ENCODE peak calls at places on chromosomes 3 and 15, in ten cellular contexts. One of them, this sample, is unnamed.

GRCh38 chr15:95567686-95568085 is 762.8 kb upstream of the NR2F2 start:
- DNase-seq in AG04450: no peak
- DNase-seq in bronchial epithelial cell: no peak
- DNase-seq in hepatic stellate cell: no peak
- DNase-seq in esophagus squamous epithelium: no peak
- DNase-seq in M059J: no peak
- DNase-seq in T-helper 1 cell: no peak
- DNase-seq in foreskin keratinocyte: no peak
- DNase-seq in NCI-H748 treated with DMSO at 0.1 percent for 48 hours: no peak
- DNase-seq in stimulated activated CD8-positive, alpha-beta memory T cell treated with anti-CD3 and anti-CD28 coated beads, Interleukin-15, amount 100 ng/mL, for 1 hour: no peak
- DNase-seq in this sample: no peak

GRCh38 chr15:70094690-70095311 is 2.9 kb downstream of the TLE3 start:
- DNase-seq in AG04450: no peak
- DNase-seq in bronchial epithelial cell: no peak
- DNase-seq in hepatic stellate cell: no peak
- DNase-seq in esophagus squamous epithelium: no peak
- DNase-seq in M059J: no peak
- DNase-seq in T-helper 1 cell: no peak
- DNase-seq in foreskin keratinocyte: no peak
- DNase-seq in NCI-H748 treated with DMSO at 0.1 percent for 48 hours: peak
- DNase-seq in stimulated activated CD8-positive, alpha-beta memory T cell treated with anti-CD3 and anti-CD28 coated beads, Interleukin-15, amount 100 ng/mL, for 1 hour: no peak
- DNase-seq in this sample: no peak

GRCh38 chr15:53226559-53226958 is 436.4 kb upstream of the ONECUT1 start:
- DNase-seq in AG04450: no peak
- DNase-seq in bronchial epithelial cell: no peak
- DNase-seq in hepatic stellate cell: no peak
- DNase-seq in esophagus squamous epithelium: no peak
- DNase-seq in M059J: no peak
- DNase-seq in T-helper 1 cell: no peak
- DNase-seq in foreskin keratinocyte: no peak
- DNase-seq in NCI-H748 treated with DMSO at 0.1 percent for 48 hours: no peak
- DNase-seq in stimulated activated CD8-positive, alpha-beta memory T cell treated with anti-CD3 and anti-CD28 coated beads, Interleukin-15, amount 100 ng/mL, for 1 hour: no peak
- DNase-seq in this sample: no peak

GRCh38 chr3:18369561-18370185 is 55.5 kb downstream of the SATB1 start:
- DNase-seq in AG04450: no peak
- DNase-seq in bronchial epithelial cell: no peak
- DNase-seq in hepatic stellate cell: no peak
- DNase-seq in esophagus squamous epithelium: no peak
- DNase-seq in M059J: no peak
- DNase-seq in T-helper 1 cell: no peak
- DNase-seq in foreskin keratinocyte: no peak
- DNase-seq in NCI-H748 treated with DMSO at 0.1 percent for 48 hours: peak
- DNase-seq in stimulated activated CD8-positive, alpha-beta memory T cell treated with anti-CD3 and anti-CD28 coated beads, Interleukin-15, amount 100 ng/mL, for 1 hour: no peak
- DNase-seq in this sample: no peak

GRCh38 chr3:183845608-183846288 is 20.4 kb upstream of the MAP6D1 start:
- DNase-seq in AG04450: no peak
- DNase-seq in bronchial epithelial cell: peak
- DNase-seq in hepatic stellate cell: no peak
- DNase-seq in esophagus squamous epithelium: no peak
- DNase-seq in M059J: peak
- DNase-seq in T-helper 1 cell: no peak
- DNase-seq in foreskin keratinocyte: peak
- DNase-seq in NCI-H748 treated with DMSO at 0.1 percent for 48 hours: no peak
- DNase-seq in stimulated activated CD8-positive, alpha-beta memory T cell treated with anti-CD3 and anti-CD28 coated beads, Interleukin-15, amount 100 ng/mL, for 1 hour: no peak
- DNase-seq in this sample: no peak

GRCh38 chr15:79172032-79172481 is 81.5 kb upstream of the RASGRF1 start:
- DNase-seq in AG04450: no peak
- DNase-seq in bronchial epithelial cell: no peak
- DNase-seq in hepatic stellate cell: no peak
- DNase-seq in esophagus squamous epithelium: no peak
- DNase-seq in M059J: no peak
- DNase-seq in T-helper 1 cell: no peak
- DNase-seq in foreskin keratinocyte: no peak
- DNase-seq in NCI-H748 treated with DMSO at 0.1 percent for 48 hours: no peak
- DNase-seq in stimulated activated CD8-positive, alpha-beta memory T cell treated with anti-CD3 and anti-CD28 coated beads, Interleukin-15, amount 100 ng/mL, for 1 hour: no peak
- DNase-seq in this sample: peak

GRCh38 chr3:129481783-129482332 is 41.8 kb downstream of the IFT122 start:
- DNase-seq in AG04450: no peak
- DNase-seq in bronchial epithelial cell: peak
- DNase-seq in hepatic stellate cell: peak
- DNase-seq in esophagus squamous epithelium: no peak
- DNase-seq in M059J: peak
- DNase-seq in T-helper 1 cell: peak
- DNase-seq in foreskin keratinocyte: no peak
- DNase-seq in NCI-H748 treated with DMSO at 0.1 percent for 48 hours: no peak
- DNase-seq in stimulated activated CD8-positive, alpha-beta memory T cell treated with anti-CD3 and anti-CD28 coated beads, Interleukin-15, amount 100 ng/mL, for 1 hour: no peak
- DNase-seq in this sample: peak

GRCh38 chr15:38414351-38414750 is 39.6 kb upstream of the FAM98B start:
- DNase-seq in AG04450: peak
- DNase-seq in bronchial epithelial cell: peak
- DNase-seq in hepatic stellate cell: peak
- DNase-seq in esophagus squamous epithelium: no peak
- DNase-seq in M059J: peak
- DNase-seq in T-helper 1 cell: no peak
- DNase-seq in foreskin keratinocyte: no peak
- DNase-seq in NCI-H748 treated with DMSO at 0.1 percent for 48 hours: no peak
- DNase-seq in stimulated activated CD8-positive, alpha-beta memory T cell treated with anti-CD3 and anti-CD28 coated beads, Interleukin-15, amount 100 ng/mL, for 1 hour: no peak
- DNase-seq in this sample: peak

GRCh38 chr3:69865920-69866679 is 126.8 kb downstream of the MITF start:
- DNase-seq in AG04450: no peak
- DNase-seq in bronchial epithelial cell: peak
- DNase-seq in hepatic stellate cell: peak
- DNase-seq in esophagus squamous epithelium: no peak
- DNase-seq in M059J: peak
- DNase-seq in T-helper 1 cell: no peak
- DNase-seq in foreskin keratinocyte: no peak
- DNase-seq in NCI-H748 treated with DMSO at 0.1 percent for 48 hours: no peak
- DNase-seq in stimulated activated CD8-positive, alpha-beta memory T cell treated with anti-CD3 and anti-CD28 coated beads, Interleukin-15, amount 100 ng/mL, for 1 hour: no peak
- DNase-seq in this sample: peak

GRCh38 chr3:11060500-11061251 is 68.1 kb downstream of the SLC6A1 start:
- DNase-seq in AG04450: peak
- DNase-seq in bronchial epithelial cell: peak
- DNase-seq in hepatic stellate cell: peak
- DNase-seq in esophagus squamous epithelium: no peak
- DNase-seq in M059J: peak
- DNase-seq in T-helper 1 cell: peak
- DNase-seq in foreskin keratinocyte: no peak
- DNase-seq in NCI-H748 treated with DMSO at 0.1 percent for 48 hours: peak
- DNase-seq in stimulated activated CD8-positive, alpha-beta memory T cell treated with anti-CD3 and anti-CD28 coated beads, Interleukin-15, amount 100 ng/mL, for 1 hour: no peak
- DNase-seq in this sample: peak

GRCh38 chr15:38215707-38216106 is 36.9 kb upstream of the SPRED1 start:
- DNase-seq in AG04450: no peak
- DNase-seq in bronchial epithelial cell: no peak
- DNase-seq in hepatic stellate cell: no peak
- DNase-seq in esophagus squamous epithelium: no peak
- DNase-seq in M059J: no peak
- DNase-seq in T-helper 1 cell: no peak
- DNase-seq in foreskin keratinocyte: no peak
- DNase-seq in NCI-H748 treated with DMSO at 0.1 percent for 48 hours: no peak
- DNase-seq in stimulated activated CD8-positive, alpha-beta memory T cell treated with anti-CD3 and anti-CD28 coated beads, Interleukin-15, amount 100 ng/mL, for 1 hour: no peak
- DNase-seq in this sample: no peak

GRCh38 chr3:47464603-47465002 is 11.1 kb downstream of the SCAP start:
- DNase-seq in AG04450: no peak
- DNase-seq in bronchial epithelial cell: peak
- DNase-seq in hepatic stellate cell: no peak
- DNase-seq in esophagus squamous epithelium: no peak
- DNase-seq in M059J: no peak
- DNase-seq in T-helper 1 cell: no peak
- DNase-seq in foreskin keratinocyte: peak
- DNase-seq in NCI-H748 treated with DMSO at 0.1 percent for 48 hours: no peak
- DNase-seq in stimulated activated CD8-positive, alpha-beta memory T cell treated with anti-CD3 and anti-CD28 coated beads, Interleukin-15, amount 100 ng/mL, for 1 hour: no peak
- DNase-seq in this sample: no peak

GRCh38 chr3:146223401-146224373 is 27.2 kb downstream of the PLSCR4 start:
- DNase-seq in AG04450: no peak
- DNase-seq in bronchial epithelial cell: peak
- DNase-seq in hepatic stellate cell: no peak
- DNase-seq in esophagus squamous epithelium: no peak
- DNase-seq in M059J: no peak
- DNase-seq in T-helper 1 cell: no peak
- DNase-seq in foreskin keratinocyte: no peak
- DNase-seq in NCI-H748 treated with DMSO at 0.1 percent for 48 hours: no peak
- DNase-seq in stimulated activated CD8-positive, alpha-beta memory T cell treated with anti-CD3 and anti-CD28 coated beads, Interleukin-15, amount 100 ng/mL, for 1 hour: no peak
- DNase-seq in this sample: no peak

GRCh38 chr15:42359990-42360389 is 689 bp downstream of the CAPN3 start:
- DNase-seq in AG04450: no peak
- DNase-seq in bronchial epithelial cell: no peak
- DNase-seq in hepatic stellate cell: no peak
- DNase-seq in esophagus squamous epithelium: no peak
- DNase-seq in M059J: no peak
- DNase-seq in T-helper 1 cell: no peak
- DNase-seq in foreskin keratinocyte: no peak
- DNase-seq in NCI-H748 treated with DMSO at 0.1 percent for 48 hours: no peak
- DNase-seq in stimulated activated CD8-positive, alpha-beta memory T cell treated with anti-CD3 and anti-CD28 coated beads, Interleukin-15, amount 100 ng/mL, for 1 hour: no peak
- DNase-seq in this sample: no peak

GRCh38 chr15:52294881-52295420 is 653 bp downstream of the MYO5C start:
- DNase-seq in AG04450: no peak
- DNase-seq in bronchial epithelial cell: no peak
- DNase-seq in hepatic stellate cell: no peak
- DNase-seq in esophagus squamous epithelium: no peak
- DNase-seq in M059J: no peak
- DNase-seq in T-helper 1 cell: no peak
- DNase-seq in foreskin keratinocyte: no peak
- DNase-seq in NCI-H748 treated with DMSO at 0.1 percent for 48 hours: no peak
- DNase-seq in stimulated activated CD8-positive, alpha-beta memory T cell treated with anti-CD3 and anti-CD28 coated beads, Interleukin-15, amount 100 ng/mL, for 1 hour: no peak
- DNase-seq in this sample: no peak

GRCh38 chr3:135558150-135558549 is 407.4 kb upstream of the PPP2R3A start:
- DNase-seq in AG04450: no peak
- DNase-seq in bronchial epithelial cell: no peak
- DNase-seq in hepatic stellate cell: no peak
- DNase-seq in esophagus squamous epithelium: no peak
- DNase-seq in M059J: no peak
- DNase-seq in T-helper 1 cell: no peak
- DNase-seq in foreskin keratinocyte: no peak
- DNase-seq in NCI-H748 treated with DMSO at 0.1 percent for 48 hours: no peak
- DNase-seq in stimulated activated CD8-positive, alpha-beta memory T cell treated with anti-CD3 and anti-CD28 coated beads, Interleukin-15, amount 100 ng/mL, for 1 hour: no peak
- DNase-seq in this sample: no peak

GRCh38 chr3:14431928-14432834 is 29.8 kb downstream of the SLC6A6 start:
- DNase-seq in AG04450: no peak
- DNase-seq in bronchial epithelial cell: peak
- DNase-seq in hepatic stellate cell: peak
- DNase-seq in esophagus squamous epithelium: peak
- DNase-seq in M059J: peak
- DNase-seq in T-helper 1 cell: peak
- DNase-seq in foreskin keratinocyte: no peak
- DNase-seq in NCI-H748 treated with DMSO at 0.1 percent for 48 hours: no peak
- DNase-seq in stimulated activated CD8-positive, alpha-beta memory T cell treated with anti-CD3 and anti-CD28 coated beads, Interleukin-15, amount 100 ng/mL, for 1 hour: peak
- DNase-seq in this sample: peak

GRCh38 chr3:27357665-27358258 is 11.4 kb downstream of the NEK10 start:
- DNase-seq in AG04450: no peak
- DNase-seq in bronchial epithelial cell: peak
- DNase-seq in hepatic stellate cell: peak
- DNase-seq in esophagus squamous epithelium: no peak
- DNase-seq in M059J: peak
- DNase-seq in T-helper 1 cell: peak
- DNase-seq in foreskin keratinocyte: no peak
- DNase-seq in NCI-H748 treated with DMSO at 0.1 percent for 48 hours: peak
- DNase-seq in stimulated activated CD8-positive, alpha-beta memory T cell treated with anti-CD3 and anti-CD28 coated beads, Interleukin-15, amount 100 ng/mL, for 1 hour: peak
- DNase-seq in this sample: peak